ENCODE peak calls at places on chromosome 20, in nine cellular contexts. H, Y, N, A, X, R, P, V and O are unnamed samples.

GRCh38 chr20:33006776-33007375 is 628 bp upstream of the BPIFB2 start:
- DNase-seq in H (no peak), Y (no peak), N (no peak), A (no peak), X (no peak), R (no peak), P (no peak), V (no peak), O (no peak)

GRCh38 chr20:36574278-36575065 is 1.1 kb downstream of the TGIF2 start:
- DNase-seq in H (peak), Y (peak), N (peak), A (no peak), X (peak), R (peak), P (peak), V (peak), O (peak)

GRCh38 chr20:64140956-64141355 is 23.3 kb upstream of the MYT1 start:
- DNase-seq in H (no peak), Y (no peak), N (no peak), A (no peak), X (peak), R (no peak), P (no peak), V (no peak), O (no peak)

GRCh38 chr20:21450572-21450971 is 53.2 kb upstream of the NKX2-4 start:
- DNase-seq in H (no peak), Y (no peak), N (no peak), A (no peak), X (no peak), R (no peak), P (no peak), V (peak), O (no peak)

GRCh38 chr20:47351643-47352331 is 4.7 kb downstream of the ZMYND8 start:
- DNase-seq in H (no peak), Y (no peak), N (no peak), A (no peak), X (no peak), R (no peak), P (no peak), V (no peak), O (no peak)

GRCh38 chr20:53611449-53611894 is 17.8 kb upstream of the ZNF217 start:
- DNase-seq in H (no peak), Y (no peak), N (no peak), A (no peak), X (peak), R (no peak), P (peak), V (peak), O (no peak)

GRCh38 chr20:44017905-44018683 is 103.4 kb downstream of the TOX2 start:
- DNase-seq in H (no peak), Y (no peak), N (no peak), A (no peak), X (peak), R (no peak), P (peak), V (peak), O (peak)

GRCh38 chr20:64072664-64073063 is 6.7 kb downstream of the RGS19 start:
- DNase-seq in H (no peak), Y (no peak), N (no peak), A (no peak), X (no peak), R (no peak), P (no peak), V (no peak), O (no peak)

GRCh38 chr20:62658593-62659159 is 16.4 kb downstream of the SLCO4A1 start:
- DNase-seq in H (no peak), Y (no peak), N (no peak), A (no peak), X (no peak), R (no peak), P (no peak), V (no peak), O (no peak)

GRCh38 chr20:63071541-63072181 is 64.9 kb upstream of the BHLHE23 start:
- DNase-seq in H (no peak), Y (peak), N (no peak), A (no peak), X (no peak), R (no peak), P (peak), V (peak), O (no peak)

GRCh38 chr20:1469925-1470571 is 3.4 kb upstream of the NSFL1C start:
- DNase-seq in H (no peak), Y (peak), N (no peak), A (no peak), X (peak), R (no peak), P (peak), V (peak), O (peak)

GRCh38 chr20:51195419-51195901 is 172.6 kb upstream of the KCNG1 start:
- DNase-seq in H (no peak), Y (no peak), N (no peak), A (no peak), X (no peak), R (no peak), P (no peak), V (peak), O (no peak)

GRCh38 chr20:61387204-61387958 is 135.3 kb downstream of the CDH4 start:
- DNase-seq in H (no peak), Y (peak), N (no peak), A (no peak), X (no peak), R (no peak), P (peak), V (peak), O (peak)

GRCh38 chr20:15045246-15045645 is 707.8 kb upstream of the FLRT3 start:
- DNase-seq in H (no peak), Y (no peak), N (no peak), A (no peak), X (no peak), R (no peak), P (no peak), V (peak), O (peak)

GRCh38 chr20:41734506-41734945 is 116.3 kb upstream of the CHD6 start:
- DNase-seq in H (peak), Y (peak), N (peak), A (no peak), X (peak), R (no peak), P (peak), V (peak), O (peak)